ENCODE peak calls at places on chromosomes 13 and 19, in eight cellular contexts. D is astrocyte of the hippocampus; X is mammary epithelial cell; C is activated CD8-positive, alpha-beta memory T cell treated with anti-CD3 and anti-CD28 coated beads for 24 hours; G is cardiac muscle cell; O is astrocyte; P is substantia nigra; K is activated CD4-positive, CD25-positive, alpha-beta regulatory T cell treated with anti-CD3 and anti-CD28 coated beads, Interleukin-2, amount 50 U/mL, for 16 hours. T is an unnamed sample.

GRCh38 chr13:111328803-111329410 is 8.5 kb downstream of the TEX29 start:
- DNase-seq in P (no peak), K (no peak), D (no peak), G (no peak), X (no peak), O (no peak), C (peak), T (no peak)

GRCh38 chr13:95137096-95137495 is 164.2 kb downstream of the ABCC4 start:
- DNase-seq in C (no peak), O (no peak), X (no peak), D (peak), P (no peak), G (no peak), K (no peak), T (no peak)

GRCh38 chr19:33386361-33386858 is 12.9 kb downstream of the CEBPG start:
- DNase-seq in P (no peak), G (no peak), D (no peak), O (no peak), K (no peak), C (no peak), X (no peak), T (no peak)

GRCh38 chr19:58406818-58407657 is 1.4 kb upstream of the ZNF584 start:
- DNase-seq in K (no peak), C (no peak), P (no peak), X (no peak), G (no peak), O (no peak), D (no peak), T (peak)

GRCh38 chr13:99577934-99578917 is 77.0 kb downstream of the TM9SF2 start:
- DNase-seq in G (peak), C (no peak), D (no peak), K (no peak), P (no peak), X (no peak), O (no peak), T (peak)

GRCh38 chr13:38804536-38804935 is 117.7 kb downstream of the FREM2 start:
- DNase-seq in O (peak), G (peak), K (no peak), D (peak), P (no peak), X (peak), C (no peak), T (no peak)

GRCh38 chr13:67372868-67373464 is 142.8 kb upstream of the PCDH9 start:
- DNase-seq in X (no peak), C (no peak), D (no peak), K (no peak), O (no peak), P (no peak), G (no peak), T (no peak)

GRCh38 chr13:34867590-34867989 is 74.5 kb upstream of the NBEA start:
- DNase-seq in O (peak), K (no peak), C (no peak), P (no peak), G (peak), D (peak), X (peak), T (no peak)

GRCh38 chr19:38561053-38561606 is 56.6 kb downstream of the MAP4K1 start:
- DNase-seq in P (no peak), K (no peak), C (no peak), X (no peak), D (no peak), G (no peak), O (no peak), T (no peak)

GRCh38 chr19:980133-980998 is 3.8 kb upstream of the WDR18 start:
- DNase-seq in D (no peak), X (no peak), O (no peak), K (no peak), P (no peak), C (no peak), G (peak), T (peak)

GRCh38 chr19:54473071-54473941 is at the start of gene CDC42EP5:
- DNase-seq in P (peak), G (peak), X (peak), C (no peak), K (no peak), O (peak), D (peak), T (peak)

GRCh38 chr19:4014541-4015491 is 7.3 kb downstream of the PIAS4 start:
- DNase-seq in C (peak), G (no peak), P (peak), O (no peak), D (no peak), K (no peak), X (no peak), T (peak)

GRCh38 chr13:40132249-40132648 is 476.8 kb downstream of the COG6 start:
- DNase-seq in G (no peak), O (no peak), X (no peak), P (no peak), D (no peak), C (no peak), K (no peak), T (no peak)

GRCh38 chr19:7808108-7808507 is 21.9 kb upstream of the EVI5L start:
- DNase-seq in G (no peak), K (no peak), X (no peak), C (no peak), D (no peak), P (no peak), O (no peak), T (no peak)

GRCh38 chr19:12159773-12160414 is 3.0 kb upstream of the ZNF136 start:
- DNase-seq in G (no peak), D (no peak), X (no peak), C (no peak), K (no peak), P (no peak), O (no peak), T (no peak)

GRCh38 chr19:43562698-43563241 is 12.6 kb downstream of the XRCC1 start:
- DNase-seq in G (peak), O (peak), X (peak), C (peak), D (peak), P (peak), K (peak), T (peak)

GRCh38 chr19:3034845-3035541 is 5.9 kb upstream of the TLE2 start:
- DNase-seq in O (peak), D (peak), G (peak), C (peak), K (no peak), X (peak), P (no peak), T (peak)

GRCh38 chr19:4115050-4115817 is 8.7 kb downstream of the MAP2K2 start:
- DNase-seq in P (no peak), C (peak), G (no peak), X (no peak), D (no peak), K (peak), O (no peak), T (peak)

T was measured in cerebellar cortex.